ENCODE peak calls at places on chromosomes 11 and 22, in five cellular contexts. C is CD8-positive, alpha-beta memory T cell; X is CD4-positive, alpha-beta memory T cell; B is heart left ventricle; V is PC-3. F is an unnamed sample.

GRCh38 chr22:50446708-50447575 is 27.9 kb downstream of the SBF1 start:
- DNase-seq in C (no peak), X (no peak), B (peak), V (no peak), F (peak)

GRCh38 chr11:16959528-16960100 is 54.6 kb downstream of the PLEKHA7 start:
- DNase-seq in C (no peak), X (no peak), B (no peak), V (no peak), F (no peak)

GRCh38 chr22:49775191-49776052 is 52.3 kb downstream of the BRD1 start:
- DNase-seq in C (no peak), X (no peak), B (peak), V (no peak), F (no peak)

GRCh38 chr11:128324051-128324481 is 263.3 kb downstream of the ETS1 start:
- DNase-seq in C (no peak), X (no peak), B (no peak), V (no peak), F (no peak)

GRCh38 chr22:48700566-48701295 is 1126.9 kb downstream of the BRD1 start:
- DNase-seq in C (no peak), X (no peak), B (peak), V (no peak), F (peak)

GRCh38 chr22:39508393-39508792 is 6.3 kb downstream of the MIEF1 start:
- DNase-seq in C (no peak), X (no peak), B (no peak), V (no peak), F (no peak)

GRCh38 chr11:108253176-108253575 is 30.3 kb downstream of the ATM start:
- DNase-seq in C (no peak), X (no peak), B (no peak), V (peak), F (no peak)

GRCh38 chr11:11916981-11917399 is 75.2 kb downstream of the USP47 start:
- DNase-seq in C (no peak), X (no peak), B (no peak), V (peak), F (no peak)

GRCh38 chr11:18329196-18329870 is 7.0 kb downstream of the GTF2H1 start:
- DNase-seq in C (no peak), X (no peak), B (no peak), V (peak), F (no peak)

GRCh38 chr11:44634401-44635281 is 69.2 kb downstream of the CD82 start:
- DNase-seq in C (no peak), X (no peak), B (peak), V (peak), F (peak)

GRCh38 chr11:79173615-79174014 is 267.2 kb downstream of the TENM4 start:
- DNase-seq in C (no peak), X (no peak), B (no peak), V (peak), F (no peak)

GRCh38 chr22:19041403-19042074 is 80.7 kb downstream of the DGCR2 start:
- DNase-seq in C (no peak), X (no peak), B (peak), V (no peak), F (no peak)

GRCh38 chr11:44561964-44562734 is 3.3 kb upstream of the CD82 start:
- DNase-seq in C (no peak), X (no peak), B (no peak), V (no peak), F (no peak)

GRCh38 chr11:114348200-114349191 is 51.8 kb downstream of the C11orf71 start:
- DNase-seq in C (peak), X (peak), B (no peak), V (peak), F (no peak)

GRCh38 chr11:73281201-73281741 is 9.1 kb downstream of the P2RY6 start:
- DNase-seq in C (no peak), X (no peak), B (no peak), V (no peak), F (no peak)

GRCh38 chr11:118311518-118311917 is 7.0 kb downstream of the CD3E start:
- DNase-seq in C (peak), X (no peak), B (no peak), V (no peak), F (no peak)

GRCh38 chr22:38298312-38299000 is 18.8 kb downstream of the CSNK1E start:
- DNase-seq in C (peak), X (peak), B (no peak), V (peak), F (no peak)

GRCh38 chr11:36500315-36500721 is 9.8 kb downstream of the TRAF6 start:
- DNase-seq in C (no peak), X (no peak), B (no peak), V (peak), F (no peak)

GRCh38 chr11:56905442-56905841 is 83.3 kb upstream of the OR5AK2 start:
- DNase-seq in C (no peak), X (no peak), B (no peak), V (peak), F (no peak)

GRCh38 chr11:100592619-100593309 is 94.3 kb upstream of the ARHGAP42 start:
- DNase-seq in C (no peak), X (no peak), B (no peak), V (no peak), F (no peak)

GRCh38 chr11:4607111-4607510 is 920 bp downstream of the TRIM68 start:
- DNase-seq in C (no peak), X (no peak), B (no peak), V (no peak), F (no peak)

GRCh38 chr22:24706732-24707476 is 67.6 kb downstream of the PIWIL3 start:
- DNase-seq in C (no peak), X (no peak), B (no peak), V (no peak), F (no peak)

GRCh38 chr11:19777342-19778102 is 64.9 kb downstream of the NAV2 start:
- DNase-seq in C (no peak), X (no peak), B (no peak), V (peak), F (no peak)

GRCh38 chr22:47633111-47633510 is 870.7 kb downstream of the TBC1D22A start:
- DNase-seq in C (no peak), X (no peak), B (no peak), V (no peak), F (no peak)

GRCh38 chr11:9600651-9601040 is 27.2 kb downstream of the WEE1 start:
- DNase-seq in C (no peak), X (no peak), B (no peak), V (peak), F (no peak)

GRCh38 chr22:45833613-45834012 is 143.3 kb downstream of the WNT7B start:
- DNase-seq in C (no peak), X (no peak), B (no peak), V (no peak), F (no peak)
- H3K27ac ChIP-seq in C (no peak), X (no peak), B (no peak), V (no peak), F (no peak)

GRCh38 chr11:130024356-130024755 is 21.7 kb upstream of the PRDM10 start:
- DNase-seq in C (no peak), X (no peak), B (no peak), V (peak), F (no peak)
- H3K27ac ChIP-seq in C (no peak), X (no peak), B (no peak), V (peak), F (no peak)

DNA sequence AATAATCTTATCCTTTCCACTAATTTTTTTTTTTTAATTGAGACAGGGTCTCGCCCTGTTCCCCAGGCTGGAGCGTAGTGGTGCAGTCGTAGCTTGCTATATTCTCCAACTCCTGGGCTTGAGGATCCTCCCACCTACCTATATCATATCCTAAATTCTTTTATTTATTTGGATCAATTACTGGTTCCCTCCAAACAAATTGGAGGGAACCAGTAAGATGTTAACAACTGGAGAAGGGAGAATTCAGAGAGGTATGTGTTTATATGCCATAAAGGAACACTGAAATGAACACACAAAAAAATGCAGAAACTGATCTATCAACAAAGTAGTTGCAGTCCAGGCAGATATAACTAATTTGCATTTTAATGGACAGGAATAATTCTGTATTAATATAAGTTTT is 63.6 kb downstream of the ATXN10 start:
- DNase-seq in C (no peak), X (no peak), B (no peak), V (no peak), F (no peak)
- H3K27ac ChIP-seq in C (no peak), X (no peak), B (no peak), V (no peak), F (no peak)

GRCh38 chr11:121117753-121118152 is 16.7 kb downstream of the TECTA start:
- DNase-seq in C (no peak), X (no peak), B (no peak), V (peak), F (no peak)
- H3K27ac ChIP-seq in C (no peak), X (no peak), B (no peak), V (no peak), F (no peak)

GRCh38 chr11:66476173-66476840 is 3.9 kb upstream of the DPP3 start:
- DNase-seq in C (no peak), X (no peak), B (no peak), V (no peak), F (no peak)
- H3K27ac ChIP-seq in C (no peak), X (no peak), B (no peak), V (no peak), F (no peak)

DNA sequence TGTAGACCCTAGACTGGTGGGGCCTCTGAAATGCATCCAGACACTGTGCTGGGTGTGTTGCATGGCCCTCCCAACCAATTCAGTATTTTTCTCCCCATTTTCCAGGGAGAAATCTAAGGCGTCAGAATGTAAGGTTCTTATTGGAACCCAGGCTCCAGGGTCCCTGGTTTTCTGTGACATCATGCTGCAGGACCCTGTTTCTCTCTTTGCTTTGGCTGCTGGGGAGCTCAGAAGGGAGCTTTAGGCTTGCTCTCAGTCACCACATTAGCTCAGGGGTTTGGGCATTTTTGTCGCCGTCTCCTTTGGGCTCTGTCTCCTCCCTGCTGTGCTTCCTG is 2.9 kb downstream of the MYEOV start:
- DNase-seq in C (no peak), X (no peak), B (no peak), V (no peak), F (no peak)
- H3K27ac ChIP-seq in C (peak), X (no peak), B (peak), V (peak), F (no peak)

GRCh38 chr11:122746611-122747305 is 91.2 kb downstream of the UBASH3B start:
- DNase-seq in C (no peak), X (no peak), B (no peak), V (no peak), F (no peak)

GRCh38 chr11:122743949-122744876 is 88.7 kb downstream of the UBASH3B start:
- DNase-seq in C (peak), X (peak), B (no peak), V (no peak), F (no peak)

GRCh38 chr11:122746050-122746478 is 90.5 kb downstream of the UBASH3B start:
- DNase-seq in C (peak), X (peak), B (no peak), V (no peak), F (no peak)

GRCh38 chr11:122743093-122743741 is 87.7 kb downstream of the UBASH3B start:
- DNase-seq in C (no peak), X (no peak), B (no peak), V (no peak), F (no peak)

GRCh38 chr11:122745111-122745510 is 89.6 kb downstream of the UBASH3B start:
- DNase-seq in C (no peak), X (no peak), B (no peak), V (no peak), F (no peak)
- H3K27ac ChIP-seq in C (no peak), X (peak), B (no peak), V (no peak), F (no peak)

DNA sequence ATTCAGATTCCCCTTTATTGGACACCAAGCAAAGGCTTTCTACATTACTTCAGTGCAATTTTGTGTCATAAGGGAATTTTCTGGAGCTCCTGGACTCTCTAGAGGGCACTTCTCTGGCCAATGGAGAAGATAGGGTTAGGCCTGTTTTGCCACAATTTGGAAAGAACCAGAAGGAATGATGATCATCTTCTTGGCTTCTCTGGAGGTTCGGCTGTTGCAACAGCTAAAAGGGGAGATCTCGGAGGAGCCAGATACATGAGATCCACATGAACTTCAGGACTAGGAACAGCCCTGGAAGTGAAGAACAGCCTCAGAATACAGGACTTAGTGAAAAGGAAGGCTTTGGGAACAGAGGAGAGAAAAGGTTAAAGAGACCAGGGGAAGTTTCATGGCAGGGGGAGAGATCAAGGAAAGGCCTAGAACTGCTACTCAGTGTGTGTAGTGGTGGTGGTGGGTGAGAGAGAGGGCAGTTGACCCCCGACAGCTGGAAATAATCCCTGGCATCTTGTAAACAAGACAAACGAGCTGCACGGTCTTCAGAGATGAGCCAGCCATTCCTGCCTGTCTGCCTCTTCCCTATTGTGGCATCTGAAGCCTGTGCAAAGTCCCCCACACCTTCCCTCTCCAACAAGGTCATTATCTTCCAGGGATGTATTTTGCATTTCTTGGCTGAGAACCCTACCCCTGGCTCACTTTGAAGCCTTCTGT is 83.8 kb downstream of the CCDC81 start:
- DNase-seq in C (no peak), X (no peak), B (no peak), V (no peak), F (no peak)
- H3K27ac ChIP-seq in C (no peak), X (no peak), B (peak), V (peak), F (no peak)

GRCh38 chr22:35422145-35422544 is 22.2 kb downstream of the MCM5 start:
- DNase-seq in C (no peak), X (no peak), B (no peak), V (no peak), F (no peak)

GRCh38 chr22:35424761-35425160 is 24.8 kb downstream of the MCM5 start:
- DNase-seq in C (no peak), X (no peak), B (no peak), V (no peak), F (no peak)

GRCh38 chr22:35425546-35425945 is 25.6 kb downstream of the MCM5 start:
- DNase-seq in C (no peak), X (no peak), B (no peak), V (no peak), F (no peak)

GRCh38 chr22:35422936-35423335 is 23.0 kb downstream of the MCM5 start:
- DNase-seq in C (no peak), X (no peak), B (no peak), V (no peak), F (no peak)

GRCh38 chr22:35424081-35424480 is 24.1 kb downstream of the MCM5 start:
- DNase-seq in C (no peak), X (no peak), B (no peak), V (no peak), F (no peak)
- H3K27ac ChIP-seq in C (no peak), X (no peak), B (no peak), V (no peak), F (no peak)